ENCODE peak calls at places on chromosomes 13 and 19, in five cellular contexts. F is IMR-90, Y is neuronal stem cell, D is mesenchymal stem cell, B is H1. X is an unnamed sample.

GRCh38 chr13:38262211-38262610 is 87.4 kb upstream of the UFM1 start:
- DNase-seq in F (no peak), Y (no peak), D (no peak), B (no peak), X (no peak)

GRCh38 chr19:50490411-50490811 is 13.8 kb upstream of the GARIN5A start:
- DNase-seq in F (no peak), Y (no peak), D (no peak), B (no peak), X (peak)

GRCh38 chr13:100397627-100398026 is 191.0 kb downstream of the GGACT start:
- DNase-seq in F (no peak), Y (no peak), D (no peak), B (no peak), X (no peak)

GRCh38 chr13:48448963-48449614 is 36.2 kb upstream of the LPAR6 start:
- DNase-seq in F (peak), Y (no peak), D (peak), B (no peak), X (no peak)

GRCh38 chr13:70994204-70994603 is 872.8 kb downstream of the DACH1 start:
- DNase-seq in F (no peak), Y (no peak), D (no peak), B (no peak), X (no peak)

GRCh38 chr13:110062077-110062776 is 244.7 kb downstream of the COL4A1 start:
- DNase-seq in F (peak), Y (no peak), D (no peak), B (no peak), X (no peak)

GRCh38 chr13:22161871-22162270 is 491.0 kb downstream of the FGF9 start:
- DNase-seq in F (no peak), Y (no peak), D (no peak), B (no peak), X (no peak)

GRCh38 chr19:56125806-56126590 is 4.9 kb upstream of the ZNF787 start:
- DNase-seq in F (no peak), Y (no peak), D (no peak), B (no peak), X (no peak)

GRCh38 chr19:52962394-52963228 is at the start of gene ZNF816:
- DNase-seq in F (peak), Y (peak), D (peak), B (peak), X (peak)

GRCh38 chr13:65445340-65445739 is 1784.8 kb downstream of the PCDH9 start:
- DNase-seq in F (no peak), Y (no peak), D (no peak), B (no peak), X (no peak)

DNA sequence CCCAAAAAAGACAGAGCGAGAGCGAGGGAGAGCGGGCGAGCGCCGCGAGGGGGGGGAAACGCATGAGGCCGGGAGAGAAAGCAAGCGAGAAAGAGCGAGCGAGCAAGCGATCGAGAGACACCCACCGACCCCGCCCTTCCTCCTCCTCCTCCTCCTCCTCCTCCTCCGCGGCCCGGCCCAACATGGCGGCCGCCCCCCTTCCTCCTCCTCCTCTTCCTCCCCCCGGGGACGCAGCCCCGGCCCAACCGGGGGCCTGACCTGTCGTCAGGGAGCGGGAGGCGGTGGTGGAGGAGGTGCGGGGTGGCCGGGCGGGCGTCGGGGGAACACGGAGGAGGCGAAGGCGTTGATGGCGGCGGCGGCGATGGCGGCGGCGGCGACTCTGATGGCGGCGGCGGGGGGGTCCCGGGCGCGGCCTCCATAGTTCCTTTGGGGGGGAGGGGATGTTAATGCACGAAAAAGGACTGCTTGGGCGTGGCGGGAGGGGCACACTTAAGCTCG is 1.4 kb downstream of the ZC3H4 start:
- DNase-seq in F (peak), Y (peak), D (peak), B (peak), X (peak)
- H3K14ac ChIP-seq in F (peak), Y (peak), D (peak), B (no peak), X (peak)

GRCh38 chr13:41411060-41411459 is 46.3 kb upstream of the RGCC start:
- DNase-seq in F (no peak), Y (no peak), D (no peak), B (no peak), X (no peak)

GRCh38 chr13:41405367-41405766 is 52.0 kb upstream of the RGCC start:
- DNase-seq in F (no peak), Y (no peak), D (no peak), B (no peak), X (no peak)

GRCh38 chr13:41407380-41407779 is 50.0 kb upstream of the RGCC start:
- DNase-seq in F (peak), Y (no peak), D (no peak), B (no peak), X (no peak)

GRCh38 chr13:41409611-41410010 is 47.7 kb upstream of the RGCC start:
- DNase-seq in F (no peak), Y (no peak), D (no peak), B (no peak), X (no peak)

DNA sequence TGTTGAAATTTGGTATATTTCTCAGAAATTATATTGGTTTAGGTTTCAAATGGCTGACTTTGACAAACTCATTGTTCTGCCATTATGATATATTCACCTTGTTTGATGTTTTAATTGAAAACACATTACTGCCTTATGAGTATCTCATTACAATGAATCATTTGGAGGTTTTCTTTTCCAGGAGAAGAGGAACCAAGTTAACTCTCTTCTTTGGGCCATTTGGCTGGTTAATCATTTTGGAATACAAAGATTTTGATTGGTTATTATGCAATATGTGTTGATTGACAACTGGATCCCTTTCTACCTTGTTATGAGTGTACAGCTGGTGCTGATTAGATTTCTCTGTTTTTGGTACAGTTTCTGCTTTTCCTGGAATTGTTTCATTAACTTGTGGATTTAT is 49.3 kb upstream of the RGCC start:
- DNase-seq in F (no peak), Y (no peak), D (no peak), B (no peak), X (no peak)
- H3K14ac ChIP-seq in F (no peak), Y (no peak), D (no peak), B (no peak), X (no peak)

GRCh38 chr19:8366961-8367326 is 3.0 kb downstream of the ANGPTL4 start:
- DNase-seq in F (no peak), Y (no peak), D (no peak), B (no peak), X (no peak)
- H3K14ac ChIP-seq in F (peak), Y (no peak), D (peak), B (no peak), X (no peak)

DNA sequence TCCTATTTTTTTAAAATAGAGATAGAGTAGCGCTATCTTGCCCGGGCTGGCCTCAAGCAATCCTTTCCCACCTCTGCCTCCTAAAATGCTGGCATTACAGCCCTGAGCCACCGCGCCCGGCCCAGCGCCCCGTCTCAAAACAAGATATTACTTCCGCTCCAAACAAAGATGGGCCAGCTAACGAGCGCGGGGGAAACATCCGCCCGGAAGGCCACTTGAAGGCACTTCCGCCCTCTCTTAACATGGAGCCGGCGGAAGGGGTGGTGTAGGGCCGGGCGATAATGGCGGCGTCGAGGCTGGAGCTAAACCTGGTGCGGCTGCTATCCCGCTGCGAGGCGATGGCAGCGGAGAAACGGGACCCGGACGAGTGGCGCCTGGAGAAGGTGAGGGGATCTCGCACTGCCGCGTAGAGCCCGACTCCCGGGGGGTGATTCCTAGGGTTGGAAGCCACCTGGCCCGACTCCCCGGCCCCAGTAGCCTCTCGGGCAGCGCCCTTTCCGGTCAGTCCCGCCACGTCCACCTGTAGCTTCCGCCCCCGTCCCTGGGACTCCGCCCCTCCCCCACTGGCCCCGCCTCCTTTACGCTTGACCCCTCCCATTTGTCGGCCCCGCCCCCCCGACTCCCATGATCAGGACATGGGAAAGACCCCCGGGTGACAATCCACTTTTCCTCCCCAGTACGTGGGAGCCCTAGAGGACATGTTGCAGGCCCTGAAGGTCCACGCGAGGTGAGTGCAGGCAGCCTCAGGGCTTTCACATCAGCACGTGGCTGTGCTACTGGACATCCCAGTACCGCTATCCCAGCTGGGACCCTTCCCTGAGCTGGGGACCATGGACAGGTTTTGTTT is at the start of gene USE1:
- DNase-seq in F (peak), Y (peak), D (peak), B (peak), X (peak)
- H3K14ac ChIP-seq in F (peak), Y (no peak), D (no peak), B (no peak), X (peak)

GRCh38 chr19:929523-930258 is 3.9 kb downstream of the ARID3A start:
- DNase-seq in F (no peak), Y (no peak), D (no peak), B (no peak), X (no peak)

GRCh38 chr19:933553-933882 is 7.7 kb downstream of the ARID3A start:
- DNase-seq in F (no peak), Y (no peak), D (no peak), B (no peak), X (no peak)

GRCh38 chr19:934197-934840 is 8.5 kb downstream of the ARID3A start:
- DNase-seq in F (no peak), Y (no peak), D (no peak), B (no peak), X (no peak)

GRCh38 chr19:932647-933552 is 7.1 kb downstream of the ARID3A start:
- DNase-seq in F (peak), Y (no peak), D (peak), B (peak), X (peak)

DNA sequence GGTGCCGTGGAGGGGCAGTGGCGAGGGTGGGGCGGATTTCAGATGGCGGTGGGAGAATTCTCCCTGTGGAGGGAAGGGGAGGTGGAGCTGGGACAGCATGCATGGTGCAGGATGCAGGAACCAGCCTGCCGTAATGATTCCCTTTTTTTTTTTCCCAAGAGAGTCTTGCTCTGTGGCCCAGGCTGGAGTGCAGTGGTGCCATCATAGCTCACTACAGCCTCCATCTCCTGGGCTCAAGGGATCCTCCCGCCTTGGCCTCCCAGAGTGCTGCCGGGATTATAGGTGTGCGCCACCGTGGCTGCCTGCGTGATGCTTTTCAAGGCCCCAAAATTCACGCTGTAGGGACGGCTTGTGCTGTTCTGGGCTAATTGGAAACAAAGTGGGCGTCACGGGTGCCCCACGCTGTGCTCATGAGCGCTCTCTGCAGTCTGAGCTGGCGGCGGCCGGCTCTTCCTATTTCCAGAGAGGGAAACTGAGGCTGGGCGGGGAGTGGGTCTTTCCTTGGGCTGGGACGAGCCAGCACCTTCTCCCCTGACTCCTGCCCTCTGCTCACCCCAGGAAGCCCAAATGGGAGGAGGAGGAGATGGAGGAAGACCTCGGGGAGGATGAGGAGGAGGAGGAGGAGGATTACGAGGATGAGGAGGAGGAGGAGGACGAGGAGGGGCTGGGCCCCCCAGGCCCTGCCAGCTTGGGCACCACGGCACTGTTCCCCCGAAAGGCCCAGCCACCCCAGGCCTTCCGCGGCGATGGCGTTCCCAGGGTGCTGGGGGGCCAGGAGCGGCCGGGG is 6.2 kb downstream of the ARID3A start:
- DNase-seq in F (no peak), Y (no peak), D (peak), B (no peak), X (no peak)
- H3K14ac ChIP-seq in F (peak), Y (no peak), D (peak), B (no peak), X (no peak)

DNA sequence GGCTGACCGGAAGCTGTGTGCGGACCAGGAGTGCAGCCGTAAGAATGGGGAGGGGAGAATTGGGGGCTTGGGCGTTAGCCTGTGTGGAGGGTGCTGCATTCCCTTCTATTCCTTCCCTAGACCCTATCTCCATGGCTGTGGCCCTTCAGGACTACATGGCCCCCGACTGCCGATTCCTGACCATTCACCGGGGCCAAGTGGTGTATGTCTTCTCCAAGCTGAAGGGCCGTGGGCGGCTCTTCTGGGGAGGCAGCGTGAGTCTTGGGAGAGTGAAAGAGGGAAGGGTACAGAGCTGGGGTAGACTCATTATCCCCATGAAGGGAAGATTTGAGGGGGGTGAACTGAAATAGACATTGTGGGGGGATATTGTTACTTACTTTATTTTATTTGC is 306 bp downstream of the MIA start:
- DNase-seq in F (no peak), Y (no peak), D (no peak), B (no peak), X (no peak)
- H3K14ac ChIP-seq in F (no peak), Y (no peak), D (no peak), B (no peak), X (peak)

GRCh38 chr19:4064551-4065260 is 2.0 kb downstream of the ZBTB7A start:
- DNase-seq in F (no peak), Y (no peak), D (no peak), B (no peak), X (peak)
- H3K14ac ChIP-seq in F (peak), Y (peak), D (peak), B (no peak), X (peak)

DNA sequence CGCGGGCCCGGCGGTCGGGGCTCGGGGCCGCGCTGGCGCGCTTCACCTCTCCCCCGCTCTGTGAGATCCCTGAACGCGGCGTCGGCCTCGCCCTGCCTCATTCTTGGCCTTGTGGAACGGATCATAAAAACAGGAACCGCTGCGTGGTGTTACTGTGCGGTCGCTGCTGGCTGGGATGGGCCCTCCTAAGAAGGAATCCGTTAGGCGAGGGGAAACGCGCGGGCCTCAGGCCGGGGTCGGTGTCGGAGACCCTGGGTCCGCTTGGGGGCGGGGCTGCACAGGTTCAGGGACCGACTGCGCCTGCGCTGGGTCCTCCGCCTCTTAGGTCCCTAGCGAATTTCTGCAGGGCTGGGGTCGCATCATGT is 381 bp downstream of the CKAP2 start:
- DNase-seq in F (peak), Y (peak), D (peak), B (peak), X (peak)
- H3K14ac ChIP-seq in F (peak), Y (peak), D (peak), B (no peak), X (peak)

GRCh38 chr13:41403983-41404382 is 53.4 kb upstream of the RGCC start:
- DNase-seq in F (no peak), Y (no peak), D (no peak), B (no peak), X (no peak)

GRCh38 chr13:41401371-41401770 is 56.0 kb upstream of the RGCC start:
- DNase-seq in F (no peak), Y (no peak), D (no peak), B (no peak), X (peak)

GRCh38 chr13:41398494-41399190 is 58.7 kb upstream of the RGCC start:
- DNase-seq in F (no peak), Y (no peak), D (no peak), B (no peak), X (no peak)

DNA sequence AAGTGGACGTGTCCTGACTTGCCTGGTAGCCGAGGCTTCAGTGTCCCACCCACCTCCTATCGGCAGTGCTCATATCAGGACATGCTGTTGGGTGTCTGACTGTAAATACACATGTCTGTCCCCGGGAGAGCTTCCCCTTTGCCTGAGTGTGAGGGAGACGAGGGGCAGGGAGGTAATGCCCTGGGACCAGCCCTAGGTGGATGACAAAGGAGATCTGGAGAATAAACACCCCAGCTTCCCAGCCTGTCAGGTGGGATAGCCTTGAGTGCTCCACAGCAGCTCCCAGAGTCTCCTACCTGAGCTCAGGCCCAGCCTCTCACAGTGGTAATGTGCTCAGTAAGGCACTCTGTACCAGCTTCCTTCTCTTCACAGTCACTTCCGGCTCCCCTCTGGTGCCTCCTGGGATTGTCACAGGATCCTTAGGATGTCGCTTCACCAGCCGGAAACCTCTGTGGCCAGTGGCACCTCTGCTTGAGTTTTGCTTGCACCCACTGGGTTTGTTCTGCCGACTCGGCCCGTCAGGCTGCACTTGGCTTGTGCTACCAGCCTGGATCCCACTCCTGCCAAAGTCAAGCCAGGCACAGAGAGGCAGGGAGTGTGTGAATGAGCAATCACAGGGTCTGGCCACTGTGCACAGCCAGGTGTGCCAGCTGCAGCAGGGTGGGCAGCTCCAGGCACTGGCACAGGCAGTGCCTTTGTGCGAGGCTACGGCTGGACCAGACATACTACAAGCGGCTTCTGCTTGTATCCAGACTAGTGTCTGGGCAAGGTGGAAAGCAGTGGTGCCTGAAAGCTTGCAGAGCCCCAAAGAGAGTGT is 54.4 kb upstream of the RGCC start:
- DNase-seq in F (no peak), Y (no peak), D (no peak), B (peak), X (peak)
- H3K14ac ChIP-seq in F (peak), Y (no peak), D (no peak), B (no peak), X (no peak)

GRCh38 chr19:2579678-2580280 is 103.9 kb downstream of the GADD45B start:
- DNase-seq in F (no peak), Y (no peak), D (no peak), B (no peak), X (no peak)
- H3K14ac ChIP-seq in F (peak), Y (no peak), D (no peak), B (no peak), X (no peak)